ENCODE peak calls at places on chromosome 7, in six cellular contexts. U is DMS 273 treated with DMSO at 0.1 percent for 48 hours, H is NCI-H1105, C is kidney glomerular epithelial cell, X is posterior cingulate gyrus, E is occipital lobe. I is an unnamed sample.

GRCh38 chr7:30684351-30684750 is 2.1 kb upstream of the CRHR2 start:
- DNase-seq in U (no peak), H (no peak), C (no peak), X (no peak), E (no peak), I (no peak)

GRCh38 chr7:27453702-27454405 is 208.8 kb downstream of the HIBADH start:
- DNase-seq in U (no peak), H (no peak), C (no peak), X (no peak), E (no peak), I (no peak)

GRCh38 chr7:877312-878232 is 1.2 kb downstream of the GET4 start:
- DNase-seq in U (no peak), H (no peak), C (no peak), X (no peak), E (no peak), I (peak; percentile 51)

GRCh38 chr7:47170516-47170915 is 411.4 kb downstream of the TNS3 start:
- DNase-seq in U (no peak), H (no peak), C (peak; percentile 4), X (no peak), E (no peak), I (no peak)

GRCh38 chr7:151248191-151249033 is at the start of gene SMARCD3:
- DNase-seq in U (no peak), H (peak; percentile 46), C (peak; percentile 53), X (peak; percentile 54), E (peak; percentile 48), I (no peak)

GRCh38 chr7:36598056-36598675 is 126.1 kb downstream of the AOAH start:
- DNase-seq in U (no peak), H (no peak), C (peak; percentile 0), X (no peak), E (no peak), I (no peak)

GRCh38 chr7:45342236-45342635 is 184.6 kb downstream of the RAMP3 start:
- DNase-seq in U (no peak), H (no peak), C (no peak), X (no peak), E (no peak), I (no peak)

GRCh38 chr7:372546-372938 is 82.6 kb downstream of the FOXL3 start:
- DNase-seq in U (no peak), H (no peak), C (no peak), X (no peak), E (no peak), I (no peak)

GRCh38 chr7:75757860-75758259 is 14.2 kb downstream of the CCL26 start:
- DNase-seq in U (no peak), H (no peak), C (no peak), X (no peak), E (no peak), I (no peak)

GRCh38 chr7:84946549-84946948 is 240.3 kb downstream of the SEMA3D start:
- DNase-seq in U (no peak), H (no peak), C (no peak), X (no peak), E (no peak), I (no peak)

GRCh38 chr7:89839329-89839728 is 314.9 kb upstream of the STEAP1 start:
- DNase-seq in U (no peak), H (no peak), C (no peak), X (no peak), E (no peak), I (no peak)

GRCh38 chr7:15378494-15378893 is 183.3 kb downstream of the AGMO start:
- DNase-seq in U (no peak), H (no peak), C (no peak), X (no peak), E (no peak), I (no peak)

GRCh38 chr7:603152-603941 is 83.7 kb upstream of the PDGFA start:
- DNase-seq in U (no peak), H (no peak), C (no peak), X (no peak), E (no peak), I (no peak)

GRCh38 chr7:142832452-142832851 is 22.4 kb upstream of the EPHB6 start:
- DNase-seq in U (no peak), H (no peak), C (no peak), X (no peak), E (no peak), I (no peak)

GRCh38 chr7:129951076-129952011 is 1.4 kb downstream of the UBE2H start:
- DNase-seq in U (no peak), H (peak; percentile 3), C (peak; percentile 56), X (no peak), E (no peak), I (no peak)

GRCh38 chr7:119969054-119969453 is 303.9 kb upstream of the KCND2 start:
- DNase-seq in U (no peak), H (peak; percentile 10), C (no peak), X (no peak), E (no peak), I (no peak)

GRCh38 chr7:150978136-150978789 is at the start of gene KCNH2:
- DNase-seq in U (peak; percentile 72), H (peak; percentile 91), C (no peak), X (peak; percentile 67), E (peak; percentile 47), I (peak; percentile 82)

GRCh38 chr7:14483663-14484062 is 418.9 kb downstream of the DGKB start:
- DNase-seq in U (no peak), H (no peak), C (no peak), X (no peak), E (no peak), I (no peak)

GRCh38 chr7:93006480-93007095 is 111.2 kb downstream of the SAMD9 start:
- DNase-seq in U (no peak), H (no peak), C (no peak), X (no peak), E (no peak), I (no peak)

GRCh38 chr7:41035788-41036187 is 667.1 kb downstream of the INHBA start:
- DNase-seq in U (no peak), H (no peak), C (no peak), X (no peak), E (no peak), I (no peak)

GRCh38 chr7:100489824-100490223 is 6.1 kb downstream of the NYAP1 start:
- DNase-seq in U (peak; percentile 96), H (peak; percentile 99), C (peak; percentile 39), X (peak; percentile 94), E (peak; percentile 96), I (peak; percentile 98)

GRCh38 chr7:143003393-143004051 is 23.4 kb downstream of the OR9A2 start:
- DNase-seq in U (no peak), H (peak; percentile 45), C (peak; percentile 44), X (no peak), E (no peak), I (peak; percentile 9)

GRCh38 chr7:44308741-44309270 is 16.6 kb downstream of the CAMK2B start:
- DNase-seq in U (no peak), H (no peak), C (no peak), X (peak; percentile 1), E (no peak), I (no peak)

GRCh38 chr7:135102372-135102771 is 45.5 kb upstream of the TMEM140 start:
- DNase-seq in U (no peak), H (no peak), C (no peak), X (no peak), E (no peak), I (no peak)

GRCh38 chr7:48053823-48054222 is 18.5 kb downstream of the C7orf57 start:
- DNase-seq in U (no peak), H (no peak), C (no peak), X (no peak), E (no peak), I (no peak)

GRCh38 chr7:2088801-2089200 is 143.9 kb downstream of the MAD1L1 start:
- DNase-seq in U (no peak), H (no peak), C (no peak), X (no peak), E (no peak), I (no peak)